ENCODE peak calls at places on chromosomes 16 and 17, in five cellular contexts. One of them, this sample, is unnamed.
A peak's percentile ranks its signal among the peaks of the same experiment; 100 is the strongest.

GRCh38 chr17:72060084-72060483 is 60.7 kb upstream of the SOX9 start:
- DNase-seq in stimulated activated CD4-positive, alpha-beta T cell treated with anti-CD3 and anti-CD28 coated beads, Interleukin-4, amount 100 ng/mL, for 1 hour: no peak
- DNase-seq in GM10248: no peak
- DNase-seq in SK-N-SH: no peak
- DNase-seq in HTR-8/SVneo: no peak
- DNase-seq in this sample: no peak

GRCh38 chr16:69563605-69564580 is 1.9 kb upstream of the NFAT5 start:
- DNase-seq in stimulated activated CD4-positive, alpha-beta T cell treated with anti-CD3 and anti-CD28 coated beads, Interleukin-4, amount 100 ng/mL, for 1 hour: peak; percentile 45
- DNase-seq in GM10248: peak; percentile 63
- DNase-seq in SK-N-SH: no peak
- DNase-seq in HTR-8/SVneo: no peak
- DNase-seq in this sample: no peak

GRCh38 chr16:87451563-87452210 is 41.1 kb downstream of the ZCCHC14 start:
- DNase-seq in stimulated activated CD4-positive, alpha-beta T cell treated with anti-CD3 and anti-CD28 coated beads, Interleukin-4, amount 100 ng/mL, for 1 hour: no peak
- DNase-seq in GM10248: no peak
- DNase-seq in SK-N-SH: no peak
- DNase-seq in HTR-8/SVneo: no peak
- DNase-seq in this sample: no peak

GRCh38 chr16:67441289-67441753 is 10.4 kb downstream of the HSD11B2 start:
- DNase-seq in stimulated activated CD4-positive, alpha-beta T cell treated with anti-CD3 and anti-CD28 coated beads, Interleukin-4, amount 100 ng/mL, for 1 hour: no peak
- DNase-seq in GM10248: no peak
- DNase-seq in SK-N-SH: no peak
- DNase-seq in HTR-8/SVneo: no peak
- DNase-seq in this sample: no peak

GRCh38 chr16:88999457-89000206 is 22.6 kb upstream of the CBFA2T3 start:
- DNase-seq in stimulated activated CD4-positive, alpha-beta T cell treated with anti-CD3 and anti-CD28 coated beads, Interleukin-4, amount 100 ng/mL, for 1 hour: peak; percentile 16
- DNase-seq in GM10248: no peak
- DNase-seq in SK-N-SH: peak; percentile 68
- DNase-seq in HTR-8/SVneo: no peak
- DNase-seq in this sample: no peak

GRCh38 chr16:17423195-17423594 is 47.6 kb downstream of the XYLT1 start:
- DNase-seq in stimulated activated CD4-positive, alpha-beta T cell treated with anti-CD3 and anti-CD28 coated beads, Interleukin-4, amount 100 ng/mL, for 1 hour: no peak
- DNase-seq in GM10248: no peak
- DNase-seq in SK-N-SH: no peak
- DNase-seq in HTR-8/SVneo: no peak
- DNase-seq in this sample: no peak

GRCh38 chr17:58136669-58137279 is 11.4 kb upstream of the OR4D1 start:
- DNase-seq in stimulated activated CD4-positive, alpha-beta T cell treated with anti-CD3 and anti-CD28 coated beads, Interleukin-4, amount 100 ng/mL, for 1 hour: no peak
- DNase-seq in GM10248: no peak
- DNase-seq in SK-N-SH: peak; percentile 63
- DNase-seq in HTR-8/SVneo: no peak
- DNase-seq in this sample: peak; percentile 24

GRCh38 chr17:81573794-81574642 is 21.9 kb upstream of the FAAP100 start:
- DNase-seq in stimulated activated CD4-positive, alpha-beta T cell treated with anti-CD3 and anti-CD28 coated beads, Interleukin-4, amount 100 ng/mL, for 1 hour: no peak
- DNase-seq in GM10248: no peak
- DNase-seq in SK-N-SH: peak; percentile 65
- DNase-seq in HTR-8/SVneo: no peak
- DNase-seq in this sample: no peak

GRCh38 chr17:4933646-4934045 is 1.6 kb downstream of the GP1BA start:
- DNase-seq in stimulated activated CD4-positive, alpha-beta T cell treated with anti-CD3 and anti-CD28 coated beads, Interleukin-4, amount 100 ng/mL, for 1 hour: no peak
- DNase-seq in GM10248: no peak
- DNase-seq in SK-N-SH: no peak
- DNase-seq in HTR-8/SVneo: no peak
- DNase-seq in this sample: no peak

GRCh38 chr17:17921192-17922082 is 50.8 kb downstream of the TOM1L2 start:
- DNase-seq in stimulated activated CD4-positive, alpha-beta T cell treated with anti-CD3 and anti-CD28 coated beads, Interleukin-4, amount 100 ng/mL, for 1 hour: no peak
- DNase-seq in GM10248: no peak
- DNase-seq in SK-N-SH: no peak
- DNase-seq in HTR-8/SVneo: peak; percentile 93
- DNase-seq in this sample: no peak

GRCh38 chr16:53922805-53923645 is 219.1 kb downstream of the FTO start:
- DNase-seq in stimulated activated CD4-positive, alpha-beta T cell treated with anti-CD3 and anti-CD28 coated beads, Interleukin-4, amount 100 ng/mL, for 1 hour: no peak
- DNase-seq in GM10248: no peak
- DNase-seq in SK-N-SH: peak; percentile 5
- DNase-seq in HTR-8/SVneo: no peak
- DNase-seq in this sample: no peak

GRCh38 chr16:63361032-63361624 is 1324.9 kb upstream of the CDH8 start:
- DNase-seq in stimulated activated CD4-positive, alpha-beta T cell treated with anti-CD3 and anti-CD28 coated beads, Interleukin-4, amount 100 ng/mL, for 1 hour: no peak
- DNase-seq in GM10248: peak; percentile 23
- DNase-seq in SK-N-SH: peak; percentile 30
- DNase-seq in HTR-8/SVneo: peak; percentile 3
- DNase-seq in this sample: peak; percentile 20

GRCh38 chr17:81453712-81454111 is 58.5 kb downstream of the BAHCC1 start:
- DNase-seq in stimulated activated CD4-positive, alpha-beta T cell treated with anti-CD3 and anti-CD28 coated beads, Interleukin-4, amount 100 ng/mL, for 1 hour: no peak
- DNase-seq in GM10248: no peak
- DNase-seq in SK-N-SH: no peak
- DNase-seq in HTR-8/SVneo: no peak
- DNase-seq in this sample: no peak

GRCh38 chr17:13736915-13737314 is 135.2 kb upstream of the HS3ST3A1 start:
- DNase-seq in stimulated activated CD4-positive, alpha-beta T cell treated with anti-CD3 and anti-CD28 coated beads, Interleukin-4, amount 100 ng/mL, for 1 hour: no peak
- DNase-seq in GM10248: no peak
- DNase-seq in SK-N-SH: no peak
- DNase-seq in HTR-8/SVneo: no peak
- DNase-seq in this sample: no peak

GRCh38 chr16:70402916-70403659 is 35.8 kb downstream of the ST3GAL2 start:
- DNase-seq in stimulated activated CD4-positive, alpha-beta T cell treated with anti-CD3 and anti-CD28 coated beads, Interleukin-4, amount 100 ng/mL, for 1 hour: no peak
- DNase-seq in GM10248: no peak
- DNase-seq in SK-N-SH: no peak
- DNase-seq in HTR-8/SVneo: no peak
- DNase-seq in this sample: no peak

GRCh38 chr17:72794152-72794551 is 298.3 kb downstream of the SLC39A11 start:
- DNase-seq in stimulated activated CD4-positive, alpha-beta T cell treated with anti-CD3 and anti-CD28 coated beads, Interleukin-4, amount 100 ng/mL, for 1 hour: no peak
- DNase-seq in GM10248: no peak
- DNase-seq in SK-N-SH: no peak
- DNase-seq in HTR-8/SVneo: no peak
- DNase-seq in this sample: no peak

GRCh38 chr17:78947235-78948153 is 22.3 kb upstream of the TIMP2 start:
- DNase-seq in stimulated activated CD4-positive, alpha-beta T cell treated with anti-CD3 and anti-CD28 coated beads, Interleukin-4, amount 100 ng/mL, for 1 hour: no peak
- DNase-seq in GM10248: no peak
- DNase-seq in SK-N-SH: peak; percentile 15
- DNase-seq in HTR-8/SVneo: no peak
- DNase-seq in this sample: no peak

GRCh38 chr16:89883346-89884040 is 10.1 kb downstream of the TCF25 start:
- DNase-seq in stimulated activated CD4-positive, alpha-beta T cell treated with anti-CD3 and anti-CD28 coated beads, Interleukin-4, amount 100 ng/mL, for 1 hour: no peak
- DNase-seq in GM10248: no peak
- DNase-seq in SK-N-SH: no peak
- DNase-seq in HTR-8/SVneo: no peak
- DNase-seq in this sample: no peak

GRCh38 chr17:55478971-55479370 is 32.3 kb downstream of the SMIM36 start:
- DNase-seq in stimulated activated CD4-positive, alpha-beta T cell treated with anti-CD3 and anti-CD28 coated beads, Interleukin-4, amount 100 ng/mL, for 1 hour: no peak
- DNase-seq in GM10248: no peak
- DNase-seq in SK-N-SH: no peak
- DNase-seq in HTR-8/SVneo: no peak
- DNase-seq in this sample: no peak

GRCh38 chr16:76194621-76195015 is 82.6 kb upstream of the CNTNAP4 start:
- DNase-seq in stimulated activated CD4-positive, alpha-beta T cell treated with anti-CD3 and anti-CD28 coated beads, Interleukin-4, amount 100 ng/mL, for 1 hour: no peak
- DNase-seq in GM10248: no peak
- DNase-seq in SK-N-SH: no peak
- DNase-seq in HTR-8/SVneo: no peak
- DNase-seq in this sample: no peak

This sample was measured in endothelial cell.